ENCODE peak calls at places on chromosome 19, in five cellular contexts. C, L, E, W and A are unnamed samples.

GRCh38 chr19:4690362-4690761 is 20.2 kb upstream of the MYDGF start:
- DNase-seq in C (no peak), L (no peak), E (no peak), W (no peak), A (no peak)

GRCh38 chr19:52190679-52191293 is 934 bp downstream of the PPP2R1A start:
- DNase-seq in C (no peak), L (peak), E (peak), W (peak), A (no peak)

GRCh38 chr19:44344255-44344654 is 12.2 kb downstream of the ZNF112 start:
- DNase-seq in C (no peak), L (no peak), E (no peak), W (no peak), A (no peak)

GRCh38 chr19:33390120-33390907 is 16.8 kb downstream of the CEBPG start:
- DNase-seq in C (no peak), L (no peak), E (no peak), W (peak), A (no peak)

GRCh38 chr19:28420731-28421550 is 792.0 kb downstream of the UQCRFS1 start:
- DNase-seq in C (no peak), L (no peak), E (no peak), W (no peak), A (no peak)

GRCh38 chr19:40771101-40771539 is 4.2 kb upstream of the MIA start:
- DNase-seq in C (no peak), L (peak), E (no peak), W (no peak), A (no peak)

GRCh38 chr19:30596813-30597399 is 224.7 kb downstream of the ZNF536 start:
- DNase-seq in C (no peak), L (peak), E (no peak), W (no peak), A (no peak)

GRCh38 chr19:39846678-39847486 is 703 bp upstream of the FBL start:
- DNase-seq in C (no peak), L (peak), E (no peak), W (no peak), A (no peak)

GRCh38 chr19:10491472-10492047 is 11.6 kb downstream of the KEAP1 start:
- DNase-seq in C (no peak), L (no peak), E (no peak), W (no peak), A (no peak)

GRCh38 chr19:35262101-35262761 is 6.5 kb upstream of the USF2 start:
- DNase-seq in C (no peak), L (peak), E (no peak), W (no peak), A (no peak)

GRCh38 chr19:43901395-43902390 is 33.4 kb downstream of the ZNF45 start:
- DNase-seq in C (peak), L (peak), E (peak), W (peak), A (peak)

GRCh38 chr19:11624064-11624463 is 26.8 kb downstream of the ZNF627 start:
- DNase-seq in C (no peak), L (no peak), E (no peak), W (no peak), A (no peak)